ENCODE peak calls at places on chromosomes 13 and 19, in nine cellular contexts. One of them, this sample, is unnamed.
A peak's percentile ranks its signal among the peaks of the same experiment; 100 is the strongest.

GRCh38 chr13:51747438-51748434 is 56.2 kb downstream of the DHRS12 start:
- DNase-seq in OCI-LY7: no peak
- DNase-seq in heart left ventricle: no peak
- DNase-seq in neural progenitor cell: peak; percentile 35
- DNase-seq in fibroblast of villous mesenchyme: no peak
- DNase-seq in astrocyte of the spinal cord: no peak
- DNase-seq in cardiac fibroblast: no peak
- DNase-seq in IMR-90: no peak
- DNase-seq in right atrium auricular region: no peak
- DNase-seq in this sample: no peak

GRCh38 chr13:34345601-34345939 is 527.6 kb downstream of the RFC3 start:
- DNase-seq in astrocyte of the spinal cord: no peak
- DNase-seq in IMR-90: no peak
- DNase-seq in cardiac fibroblast: no peak
- DNase-seq in fibroblast of villous mesenchyme: no peak
- DNase-seq in neural progenitor cell: no peak
- DNase-seq in heart left ventricle: no peak
- DNase-seq in OCI-LY7: no peak
- DNase-seq in right atrium auricular region: no peak
- DNase-seq in this sample: no peak

GRCh38 chr19:8846819-8847218 is 14.6 kb downstream of the MBD3L1 start:
- DNase-seq in astrocyte of the spinal cord: no peak
- DNase-seq in neural progenitor cell: no peak
- DNase-seq in IMR-90: no peak
- DNase-seq in right atrium auricular region: no peak
- DNase-seq in cardiac fibroblast: no peak
- DNase-seq in heart left ventricle: no peak
- DNase-seq in OCI-LY7: no peak
- DNase-seq in fibroblast of villous mesenchyme: no peak
- DNase-seq in this sample: no peak

GRCh38 chr13:74907788-74908187 is 574.2 kb downstream of the TBC1D4 start:
- DNase-seq in OCI-LY7: no peak
- DNase-seq in heart left ventricle: no peak
- DNase-seq in fibroblast of villous mesenchyme: no peak
- DNase-seq in cardiac fibroblast: peak; percentile 28
- DNase-seq in astrocyte of the spinal cord: no peak
- DNase-seq in IMR-90: no peak
- DNase-seq in neural progenitor cell: no peak
- DNase-seq in right atrium auricular region: no peak
- DNase-seq in this sample: no peak

GRCh38 chr13:34833562-34834182 is 108.4 kb upstream of the NBEA start:
- DNase-seq in astrocyte of the spinal cord: no peak
- DNase-seq in IMR-90: peak; percentile 2
- DNase-seq in OCI-LY7: peak; percentile 1
- DNase-seq in neural progenitor cell: peak; percentile 25
- DNase-seq in cardiac fibroblast: peak; percentile 4
- DNase-seq in heart left ventricle: no peak
- DNase-seq in right atrium auricular region: no peak
- DNase-seq in fibroblast of villous mesenchyme: no peak
- DNase-seq in this sample: no peak

GRCh38 chr13:28355822-28356371 is 139.0 kb downstream of the FLT1 start:
- DNase-seq in right atrium auricular region: no peak
- DNase-seq in cardiac fibroblast: peak; percentile 93
- DNase-seq in heart left ventricle: no peak
- DNase-seq in fibroblast of villous mesenchyme: peak; percentile 96
- DNase-seq in astrocyte of the spinal cord: peak; percentile 55
- DNase-seq in neural progenitor cell: no peak
- DNase-seq in IMR-90: peak; percentile 86
- DNase-seq in OCI-LY7: no peak
- DNase-seq in this sample: peak; percentile 72

GRCh38 chr13:98147521-98147920 is 4.6 kb downstream of the FARP1 start:
- DNase-seq in heart left ventricle: no peak
- DNase-seq in right atrium auricular region: no peak
- DNase-seq in OCI-LY7: no peak
- DNase-seq in cardiac fibroblast: no peak
- DNase-seq in neural progenitor cell: no peak
- DNase-seq in fibroblast of villous mesenchyme: no peak
- DNase-seq in IMR-90: no peak
- DNase-seq in astrocyte of the spinal cord: peak; percentile 13
- DNase-seq in this sample: no peak

GRCh38 chr13:59877933-59878332 is 285.8 kb downstream of the DIAPH3 start:
- DNase-seq in fibroblast of villous mesenchyme: no peak
- DNase-seq in heart left ventricle: no peak
- DNase-seq in OCI-LY7: no peak
- DNase-seq in astrocyte of the spinal cord: peak; percentile 31
- DNase-seq in right atrium auricular region: no peak
- DNase-seq in IMR-90: peak; percentile 60
- DNase-seq in cardiac fibroblast: peak; percentile 28
- DNase-seq in neural progenitor cell: no peak
- DNase-seq in this sample: peak; percentile 66

GRCh38 chr13:39364797-39365468 is 238.1 kb downstream of the LHFPL6 start:
- DNase-seq in right atrium auricular region: no peak
- DNase-seq in OCI-LY7: no peak
- DNase-seq in heart left ventricle: no peak
- DNase-seq in astrocyte of the spinal cord: peak; percentile 34
- DNase-seq in IMR-90: peak; percentile 48
- DNase-seq in cardiac fibroblast: no peak
- DNase-seq in fibroblast of villous mesenchyme: peak; percentile 23
- DNase-seq in neural progenitor cell: peak; percentile 39
- DNase-seq in this sample: peak; percentile 49
- TF ChIP-seq CTCF in right atrium auricular region: no peak
- TF ChIP-seq CTCF in OCI-LY7: no peak
- TF ChIP-seq CTCF in heart left ventricle: no peak
- TF ChIP-seq CTCF in astrocyte of the spinal cord: no peak
- TF ChIP-seq CTCF in IMR-90: no peak
- TF ChIP-seq CTCF in cardiac fibroblast: peak; percentile 2
- TF ChIP-seq CTCF in fibroblast of villous mesenchyme: no peak
- TF ChIP-seq CTCF in neural progenitor cell: no peak
- TF ChIP-seq CTCF in this sample: no peak

GRCh38 chr13:27034678-27035111 is 136.9 kb downstream of the USP12 start:
- DNase-seq in heart left ventricle: no peak
- DNase-seq in right atrium auricular region: no peak
- DNase-seq in fibroblast of villous mesenchyme: no peak
- DNase-seq in cardiac fibroblast: no peak
- DNase-seq in OCI-LY7: no peak
- DNase-seq in neural progenitor cell: peak; percentile 45
- DNase-seq in astrocyte of the spinal cord: no peak
- DNase-seq in IMR-90: no peak
- DNase-seq in this sample: no peak
- H3K4me3 ChIP-seq in heart left ventricle: no peak overlapping the region
- H3K4me3 ChIP-seq in right atrium auricular region: no peak overlapping the region
- H3K4me3 ChIP-seq in fibroblast of villous mesenchyme: no peak overlapping the region
- H3K4me3 ChIP-seq in cardiac fibroblast: peak overlapping the region; percentile 11
- H3K4me3 ChIP-seq in OCI-LY7: no peak overlapping the region
- H3K4me3 ChIP-seq in neural progenitor cell: peak overlapping the region; percentile 47
- H3K4me3 ChIP-seq in astrocyte of the spinal cord: peak overlapping the region; percentile 10
- H3K4me3 ChIP-seq in IMR-90: no peak overlapping the region
- H3K4me3 ChIP-seq in this sample: no peak overlapping the region

GRCh38 chr13:82088781-82089180 is 1747.9 kb upstream of the SPRY2 start:
- DNase-seq in neural progenitor cell: no peak
- DNase-seq in heart left ventricle: no peak
- DNase-seq in OCI-LY7: no peak
- DNase-seq in fibroblast of villous mesenchyme: no peak
- DNase-seq in IMR-90: no peak
- DNase-seq in astrocyte of the spinal cord: no peak
- DNase-seq in cardiac fibroblast: no peak
- DNase-seq in right atrium auricular region: no peak
- DNase-seq in this sample: no peak

GRCh38 chr13:82096256-82096655 is 1755.3 kb upstream of the SPRY2 start:
- DNase-seq in IMR-90: no peak
- DNase-seq in astrocyte of the spinal cord: no peak
- DNase-seq in cardiac fibroblast: no peak
- DNase-seq in OCI-LY7: no peak
- DNase-seq in neural progenitor cell: no peak
- DNase-seq in heart left ventricle: no peak
- DNase-seq in fibroblast of villous mesenchyme: no peak
- DNase-seq in right atrium auricular region: no peak
- DNase-seq in this sample: no peak

GRCh38 chr13:82092312-82092711 is 1751.4 kb upstream of the SPRY2 start:
- DNase-seq in IMR-90: no peak
- DNase-seq in neural progenitor cell: no peak
- DNase-seq in astrocyte of the spinal cord: no peak
- DNase-seq in fibroblast of villous mesenchyme: no peak
- DNase-seq in right atrium auricular region: no peak
- DNase-seq in heart left ventricle: no peak
- DNase-seq in OCI-LY7: no peak
- DNase-seq in cardiac fibroblast: no peak
- DNase-seq in this sample: no peak
- TF ChIP-seq CTCF in IMR-90: no peak
- TF ChIP-seq CTCF in neural progenitor cell: no peak
- TF ChIP-seq CTCF in astrocyte of the spinal cord: no peak
- TF ChIP-seq CTCF in fibroblast of villous mesenchyme: no peak
- TF ChIP-seq CTCF in right atrium auricular region: no peak
- TF ChIP-seq CTCF in heart left ventricle: no peak
- TF ChIP-seq CTCF in OCI-LY7: no peak
- TF ChIP-seq CTCF in cardiac fibroblast: no peak
- TF ChIP-seq CTCF in this sample: no peak

GRCh38 chr19:37412700-37413099 is 41.8 kb downstream of the ZNF527 start:
- DNase-seq in neural progenitor cell: no peak
- DNase-seq in right atrium auricular region: no peak
- DNase-seq in heart left ventricle: no peak
- DNase-seq in IMR-90: no peak
- DNase-seq in astrocyte of the spinal cord: no peak
- DNase-seq in fibroblast of villous mesenchyme: no peak
- DNase-seq in OCI-LY7: no peak
- DNase-seq in cardiac fibroblast: peak; percentile 1
- DNase-seq in this sample: no peak

DNA sequence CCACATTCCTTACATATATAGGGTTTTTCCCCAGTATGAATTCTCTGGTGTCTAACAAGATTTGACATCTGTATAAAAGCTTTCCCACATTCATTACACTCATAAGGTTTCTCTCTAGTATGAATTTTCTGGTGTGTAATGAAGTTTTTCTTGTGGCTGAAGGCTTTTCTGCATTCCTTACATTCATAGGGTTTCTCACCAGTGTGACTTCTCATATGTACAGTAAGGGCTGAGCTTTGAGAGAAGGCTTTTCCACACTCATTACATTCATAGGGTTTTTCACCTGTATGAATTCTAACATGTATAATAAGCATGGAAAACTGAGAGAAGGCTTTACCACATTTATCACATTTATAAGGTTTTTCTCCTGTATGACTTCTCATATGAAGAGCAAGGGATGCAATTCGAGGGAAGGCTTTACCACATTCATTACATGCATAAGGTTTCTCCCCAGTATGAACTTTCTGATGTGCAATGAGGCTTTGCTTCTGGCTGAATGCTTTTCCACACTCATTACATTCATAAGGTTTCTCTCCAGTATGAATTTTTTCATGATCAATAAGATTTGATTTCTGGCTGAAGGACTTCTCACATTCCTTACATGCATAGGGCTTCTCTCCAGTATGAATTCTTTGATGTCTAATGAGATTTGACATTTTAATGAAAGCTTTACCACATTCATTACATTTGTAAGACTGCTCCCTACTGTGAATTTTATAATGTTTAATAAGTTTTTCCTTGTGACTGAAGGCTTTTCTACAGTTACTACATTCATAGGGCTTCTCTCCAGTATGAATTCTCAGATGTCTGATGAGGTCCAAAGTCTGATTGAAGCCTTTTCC is 42.6 kb downstream of the ZNF527 start:
- DNase-seq in neural progenitor cell: no peak
- DNase-seq in cardiac fibroblast: peak; percentile 34
- DNase-seq in right atrium auricular region: no peak
- DNase-seq in astrocyte of the spinal cord: peak; percentile 49
- DNase-seq in IMR-90: no peak
- DNase-seq in OCI-LY7: no peak
- DNase-seq in fibroblast of villous mesenchyme: peak; percentile 1
- DNase-seq in heart left ventricle: no peak
- DNase-seq in this sample: peak; percentile 7
- H3K4me3 ChIP-seq in neural progenitor cell: no peak overlapping the region
- H3K4me3 ChIP-seq in cardiac fibroblast: no peak overlapping the region
- H3K4me3 ChIP-seq in right atrium auricular region: no peak overlapping the region
- H3K4me3 ChIP-seq in astrocyte of the spinal cord: no peak overlapping the region
- H3K4me3 ChIP-seq in IMR-90: no peak overlapping the region
- H3K4me3 ChIP-seq in OCI-LY7: no peak overlapping the region
- H3K4me3 ChIP-seq in fibroblast of villous mesenchyme: no peak overlapping the region
- H3K4me3 ChIP-seq in heart left ventricle: no peak overlapping the region
- H3K4me3 ChIP-seq in this sample: no peak overlapping the region

DNA sequence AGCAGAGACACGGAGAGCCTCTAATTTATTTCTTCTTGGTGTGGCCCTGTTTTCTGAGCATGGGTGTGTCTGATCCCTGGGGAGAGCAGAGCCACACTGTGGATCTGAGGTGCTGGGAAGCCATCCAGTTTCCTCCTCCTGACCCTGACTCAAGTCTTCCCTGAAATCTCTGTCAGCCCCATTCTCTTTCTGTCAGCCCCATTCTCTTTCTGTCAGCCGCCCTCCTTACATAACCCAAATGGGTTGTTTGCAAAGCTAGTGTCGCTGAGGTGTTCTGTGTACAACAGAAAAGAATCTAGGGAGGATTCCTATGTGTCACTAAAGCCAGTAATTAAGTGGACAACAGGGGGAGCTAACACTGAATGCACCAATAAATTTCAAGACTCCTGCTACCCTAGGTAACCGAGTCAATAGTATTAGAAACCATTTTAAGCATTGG is 50.2 kb downstream of the LRCH1 start:
- DNase-seq in IMR-90: no peak
- DNase-seq in heart left ventricle: no peak
- DNase-seq in astrocyte of the spinal cord: no peak
- DNase-seq in fibroblast of villous mesenchyme: no peak
- DNase-seq in neural progenitor cell: peak; percentile 30
- DNase-seq in right atrium auricular region: no peak
- DNase-seq in cardiac fibroblast: peak; percentile 51
- DNase-seq in OCI-LY7: peak; percentile 53
- DNase-seq in this sample: peak; percentile 23
- TF ChIP-seq CTCF in IMR-90: peak; percentile 18
- TF ChIP-seq CTCF in heart left ventricle: peak; percentile 56
- TF ChIP-seq CTCF in astrocyte of the spinal cord: peak; percentile 41
- TF ChIP-seq CTCF in fibroblast of villous mesenchyme: peak; percentile 45
- TF ChIP-seq CTCF in neural progenitor cell: peak; percentile 50
- TF ChIP-seq CTCF in right atrium auricular region: peak; percentile 47
- TF ChIP-seq CTCF in cardiac fibroblast: peak; percentile 44
- TF ChIP-seq CTCF in OCI-LY7: peak; percentile 80
- TF ChIP-seq CTCF in this sample: peak; percentile 31

GRCh38 chr19:5829567-5830315 is 9.8 kb downstream of the FUT6 start:
- DNase-seq in cardiac fibroblast: no peak
- DNase-seq in OCI-LY7: no peak
- DNase-seq in right atrium auricular region: no peak
- DNase-seq in astrocyte of the spinal cord: no peak
- DNase-seq in neural progenitor cell: no peak
- DNase-seq in fibroblast of villous mesenchyme: no peak
- DNase-seq in heart left ventricle: no peak
- DNase-seq in IMR-90: no peak
- DNase-seq in this sample: no peak
- H3K4me3 ChIP-seq in cardiac fibroblast: no peak overlapping the region
- H3K4me3 ChIP-seq in OCI-LY7: peak overlapping the region; percentile 72
- H3K4me3 ChIP-seq in right atrium auricular region: no peak overlapping the region
- H3K4me3 ChIP-seq in astrocyte of the spinal cord: no peak overlapping the region
- H3K4me3 ChIP-seq in neural progenitor cell: peak overlapping the region; percentile 56
- H3K4me3 ChIP-seq in fibroblast of villous mesenchyme: peak overlapping the region; percentile 86
- H3K4me3 ChIP-seq in heart left ventricle: no peak overlapping the region
- H3K4me3 ChIP-seq in IMR-90: no peak overlapping the region
- H3K4me3 ChIP-seq in this sample: no peak overlapping the region

GRCh38 chr19:31361728-31362127 is 12.5 kb upstream of the TSHZ3 start:
- DNase-seq in right atrium auricular region: no peak
- DNase-seq in heart left ventricle: no peak
- DNase-seq in IMR-90: no peak
- DNase-seq in fibroblast of villous mesenchyme: no peak
- DNase-seq in astrocyte of the spinal cord: no peak
- DNase-seq in cardiac fibroblast: no peak
- DNase-seq in OCI-LY7: no peak
- DNase-seq in neural progenitor cell: no peak
- DNase-seq in this sample: no peak

GRCh38 chr19:31364956-31365355 is 15.7 kb upstream of the TSHZ3 start:
- DNase-seq in IMR-90: no peak
- DNase-seq in astrocyte of the spinal cord: no peak
- DNase-seq in heart left ventricle: no peak
- DNase-seq in cardiac fibroblast: no peak
- DNase-seq in right atrium auricular region: no peak
- DNase-seq in OCI-LY7: no peak
- DNase-seq in fibroblast of villous mesenchyme: no peak
- DNase-seq in neural progenitor cell: no peak
- DNase-seq in this sample: no peak
- TF ChIP-seq CTCF in IMR-90: peak; percentile 5
- TF ChIP-seq CTCF in astrocyte of the spinal cord: no peak
- TF ChIP-seq CTCF in heart left ventricle: no peak
- TF ChIP-seq CTCF in cardiac fibroblast: no peak
- TF ChIP-seq CTCF in right atrium auricular region: no peak
- TF ChIP-seq CTCF in OCI-LY7: no peak
- TF ChIP-seq CTCF in fibroblast of villous mesenchyme: no peak
- TF ChIP-seq CTCF in neural progenitor cell: peak; percentile 32
- TF ChIP-seq CTCF in this sample: no peak